ENCODE peak calls at places on chromosomes 16 and 17, in seven cellular contexts. One of them, this sample, is unnamed.

GRCh38 chr16:54194008-54194731 is 92.4 kb downstream of the IRX3 start:
- DNase-seq in cardiac fibroblast: peak; percentile 73
- DNase-seq in transverse colon: peak; percentile 11
- DNase-seq in skeletal muscle cell: no peak
- DNase-seq in NCI-H2081: no peak
- DNase-seq in NCI-H1105: no peak
- DNase-seq in NCI-H187: no peak
- DNase-seq in this sample: peak; percentile 47

GRCh38 chr16:66590322-66590721 is 11.1 kb downstream of the CMTM2 start:
- DNase-seq in cardiac fibroblast: no peak
- DNase-seq in NCI-H1105: no peak
- DNase-seq in NCI-H187: no peak
- DNase-seq in NCI-H2081: no peak
- DNase-seq in transverse colon: no peak
- DNase-seq in skeletal muscle cell: no peak
- DNase-seq in this sample: no peak

GRCh38 chr16:85316944-85317343 is 204.7 kb upstream of the CIBAR2 start:
- DNase-seq in NCI-H1105: no peak
- DNase-seq in skeletal muscle cell: no peak
- DNase-seq in cardiac fibroblast: no peak
- DNase-seq in transverse colon: no peak
- DNase-seq in NCI-H2081: no peak
- DNase-seq in NCI-H187: no peak
- DNase-seq in this sample: no peak

GRCh38 chr17:58968662-58969061 is 138.0 kb downstream of the TRIM37 start:
- DNase-seq in NCI-H187: no peak
- DNase-seq in NCI-H1105: no peak
- DNase-seq in cardiac fibroblast: no peak
- DNase-seq in transverse colon: no peak
- DNase-seq in skeletal muscle cell: no peak
- DNase-seq in NCI-H2081: no peak
- DNase-seq in this sample: no peak

GRCh38 chr16:66930189-66930588 is 4.0 kb downstream of the CIAO2B start:
- DNase-seq in skeletal muscle cell: no peak
- DNase-seq in NCI-H1105: no peak
- DNase-seq in NCI-H187: no peak
- DNase-seq in transverse colon: peak; percentile 35
- DNase-seq in NCI-H2081: no peak
- DNase-seq in cardiac fibroblast: peak; percentile 54
- DNase-seq in this sample: peak; percentile 65

GRCh38 chr17:16449121-16449570 is 33.8 kb downstream of the TRPV2 start:
- DNase-seq in skeletal muscle cell: no peak
- DNase-seq in transverse colon: no peak
- DNase-seq in NCI-H1105: no peak
- DNase-seq in cardiac fibroblast: no peak
- DNase-seq in NCI-H187: no peak
- DNase-seq in NCI-H2081: no peak
- DNase-seq in this sample: no peak

GRCh38 chr16:68035227-68035626 is 12.1 kb downstream of the DUS2 start:
- DNase-seq in transverse colon: no peak
- DNase-seq in NCI-H187: no peak
- DNase-seq in NCI-H1105: no peak
- DNase-seq in skeletal muscle cell: no peak
- DNase-seq in cardiac fibroblast: no peak
- DNase-seq in NCI-H2081: no peak
- DNase-seq in this sample: no peak

GRCh38 chr17:66602659-66603363 is 232.1 kb upstream of the CACNG5 start:
- DNase-seq in skeletal muscle cell: no peak
- DNase-seq in transverse colon: no peak
- DNase-seq in cardiac fibroblast: peak; percentile 80
- DNase-seq in NCI-H1105: no peak
- DNase-seq in NCI-H187: no peak
- DNase-seq in NCI-H2081: no peak
- DNase-seq in this sample: no peak

GRCh38 chr17:20282526-20283308 is 184.6 kb downstream of the LGALS9B start:
- DNase-seq in NCI-H187: no peak
- DNase-seq in skeletal muscle cell: no peak
- DNase-seq in NCI-H1105: no peak
- DNase-seq in cardiac fibroblast: no peak
- DNase-seq in NCI-H2081: no peak
- DNase-seq in transverse colon: no peak
- DNase-seq in this sample: no peak

GRCh38 chr16:50697881-50698767 is 4.7 kb downstream of the NOD2 start:
- DNase-seq in NCI-H187: no peak
- DNase-seq in NCI-H2081: no peak
- DNase-seq in skeletal muscle cell: no peak
- DNase-seq in NCI-H1105: no peak
- DNase-seq in transverse colon: peak; percentile 40
- DNase-seq in cardiac fibroblast: peak; percentile 42
- DNase-seq in this sample: peak; percentile 31

GRCh38 chr17:63984206-63984605 is 11.5 kb upstream of the SCN4A start:
- DNase-seq in NCI-H1105: no peak
- DNase-seq in cardiac fibroblast: peak; percentile 66
- DNase-seq in NCI-H187: no peak
- DNase-seq in transverse colon: no peak
- DNase-seq in skeletal muscle cell: no peak
- DNase-seq in NCI-H2081: no peak
- DNase-seq in this sample: no peak

GRCh38 chr16:58466396-58466795 is 33.5 kb upstream of the NDRG4 start:
- DNase-seq in NCI-H2081: no peak
- DNase-seq in transverse colon: no peak
- DNase-seq in cardiac fibroblast: no peak
- DNase-seq in skeletal muscle cell: no peak
- DNase-seq in NCI-H1105: no peak
- DNase-seq in NCI-H187: no peak
- DNase-seq in this sample: no peak

GRCh38 chr16:67071476-67072048 is 38.2 kb upstream of the PHAF1 start:
- DNase-seq in NCI-H1105: no peak
- DNase-seq in transverse colon: no peak
- DNase-seq in skeletal muscle cell: no peak
- DNase-seq in cardiac fibroblast: no peak
- DNase-seq in NCI-H2081: no peak
- DNase-seq in NCI-H187: no peak
- DNase-seq in this sample: no peak

GRCh38 chr17:39132192-39132600 is 19.2 kb downstream of the PLXDC1 start:
- DNase-seq in skeletal muscle cell: peak; percentile 58
- DNase-seq in transverse colon: no peak
- DNase-seq in NCI-H1105: no peak
- DNase-seq in NCI-H187: no peak
- DNase-seq in cardiac fibroblast: peak; percentile 87
- DNase-seq in NCI-H2081: no peak
- DNase-seq in this sample: peak; percentile 12

GRCh38 chr16:88448461-88449266 is 4.4 kb upstream of the ZFPM1 start:
- DNase-seq in NCI-H187: no peak
- DNase-seq in cardiac fibroblast: no peak
- DNase-seq in NCI-H1105: no peak
- DNase-seq in skeletal muscle cell: no peak
- DNase-seq in NCI-H2081: peak; percentile 18
- DNase-seq in transverse colon: no peak
- DNase-seq in this sample: no peak

GRCh38 chr16:51057102-51057793 is 93.8 kb downstream of the SALL1 start:
- DNase-seq in transverse colon: no peak
- DNase-seq in cardiac fibroblast: no peak
- DNase-seq in NCI-H1105: no peak
- DNase-seq in skeletal muscle cell: no peak
- DNase-seq in NCI-H187: no peak
- DNase-seq in NCI-H2081: no peak
- DNase-seq in this sample: no peak

GRCh38 chr16:1258218-1258587 is 2.3 kb downstream of the TPSD1 start:
- DNase-seq in transverse colon: no peak
- DNase-seq in skeletal muscle cell: no peak
- DNase-seq in NCI-H1105: no peak
- DNase-seq in NCI-H2081: no peak
- DNase-seq in NCI-H187: no peak
- DNase-seq in cardiac fibroblast: no peak
- DNase-seq in this sample: no peak

GRCh38 chr16:86039606-86040005 is 140.6 kb downstream of the IRF8 start:
- DNase-seq in cardiac fibroblast: no peak
- DNase-seq in NCI-H1105: no peak
- DNase-seq in transverse colon: no peak
- DNase-seq in skeletal muscle cell: no peak
- DNase-seq in NCI-H187: no peak
- DNase-seq in NCI-H2081: no peak
- DNase-seq in this sample: no peak

GRCh38 chr17:74027539-74027938 is 175.9 kb upstream of the RPL38 start:
- DNase-seq in NCI-H187: no peak
- DNase-seq in transverse colon: no peak
- DNase-seq in skeletal muscle cell: no peak
- DNase-seq in NCI-H1105: no peak
- DNase-seq in NCI-H2081: no peak
- DNase-seq in cardiac fibroblast: no peak
- DNase-seq in this sample: no peak

GRCh38 chr17:19019041-19019941 is 14.7 kb upstream of the FAM83G start:
- DNase-seq in transverse colon: no peak
- DNase-seq in NCI-H187: no peak
- DNase-seq in NCI-H1105: peak; percentile 39
- DNase-seq in cardiac fibroblast: no peak
- DNase-seq in NCI-H2081: no peak
- DNase-seq in skeletal muscle cell: no peak
- DNase-seq in this sample: no peak

This sample was measured in thyroid gland.